ENCODE peak calls at places on chromosomes 5 and 9, in five cellular contexts. O, P, K, V and T are unnamed samples.
A peak's percentile ranks its signal among the peaks of the same experiment; 100 is the strongest.

GRCh38 chr9:68690088-68690487 is 15.0 kb upstream of the PIP5K1B start:
- DNase-seq in P (no peak), V (peak; percentile 66), K (no peak), O (no peak), T (peak; percentile 22)

GRCh38 chr9:37410969-37411785 is 11.3 kb upstream of the GRHPR start:
- DNase-seq in V (no peak), P (no peak), K (no peak), O (no peak), T (no peak)

GRCh38 chr5:112159435-112159834 is 259.6 kb downstream of the EPB41L4A start:
- DNase-seq in O (no peak), V (no peak), P (peak; percentile 28), K (no peak), T (no peak)

GRCh38 chr9:75001719-75002421 is 26.2 kb downstream of the CARNMT1 start:
- DNase-seq in O (peak; percentile 35), K (no peak), V (no peak), P (peak; percentile 48), T (no peak)

GRCh38 chr5:168219515-168220410 is 71.7 kb upstream of the WWC1 start:
- DNase-seq in K (peak; percentile 44), V (peak; percentile 63), P (peak; percentile 72), O (peak; percentile 85), T (peak; percentile 74)

GRCh38 chr9:22528485-22528884 is 81.9 kb downstream of the DMRTA1 start:
- DNase-seq in K (no peak), P (no peak), V (no peak), O (no peak), T (no peak)

GRCh38 chr5:153860482-153860881 is 178.2 kb downstream of the FAM114A2 start:
- DNase-seq in O (no peak), V (no peak), P (no peak), K (no peak), T (no peak)

GRCh38 chr5:396715-397032 is 46.3 kb upstream of the EXOC3 start:
- DNase-seq in K (no peak), V (no peak), O (no peak), P (no peak), T (no peak)

GRCh38 chr5:149113669-149114068 is 27.6 kb upstream of the ABLIM3 start:
- DNase-seq in V (no peak), K (no peak), P (no peak), O (no peak), T (no peak)

GRCh38 chr5:172659909-172660628 is 19.0 kb downstream of the NEURL1B start:
- DNase-seq in O (peak; percentile 91), V (peak; percentile 90), P (peak; percentile 92), K (peak; percentile 79), T (peak; percentile 92)

GRCh38 chr5:76716456-76717157 is 681 bp downstream of the F2R start:
- DNase-seq in V (no peak), O (peak; percentile 40), K (no peak), P (peak; percentile 44), T (peak; percentile 66)

GRCh38 chr9:95007470-95007869 is 281.0 kb downstream of the AOPEP start:
- DNase-seq in P (no peak), V (no peak), K (no peak), O (peak; percentile 52), T (no peak)

GRCh38 chr5:165149439-165149838 is 1644.0 kb downstream of the MAT2B start:
- DNase-seq in P (no peak), K (no peak), V (no peak), O (no peak), T (no peak)

GRCh38 chr5:20660588-20660987 is 672.6 kb upstream of the CDH18 start:
- DNase-seq in V (no peak), P (no peak), K (no peak), O (no peak), T (no peak)

GRCh38 chr9:114811301-114811700 is 5.5 kb upstream of the TNFSF15 start:
- DNase-seq in K (no peak), O (no peak), P (peak; percentile 32), V (peak; percentile 29), T (no peak)

GRCh38 chr9:81113408-81114124 is 575.8 kb downstream of the TLE1 start:
- DNase-seq in K (no peak), P (no peak), V (no peak), O (no peak), T (no peak)

GRCh38 chr9:99085949-99086948 is 18.7 kb upstream of the TGFBR1 start:
- DNase-seq in P (no peak), O (peak; percentile 76), K (no peak), V (no peak), T (no peak)

GRCh38 chr5:123344819-123345426 is 78.3 kb downstream of the CEP120 start:
- DNase-seq in P (no peak), O (peak; percentile 75), K (no peak), V (no peak), T (no peak)

GRCh38 chr5:174608631-174609097 is 115.7 kb upstream of the MSX2 start:
- DNase-seq in K (peak; percentile 34), P (no peak), O (no peak), V (peak; percentile 54), T (peak; percentile 31)

GRCh38 chr5:72597456-72597948 is 90.3 kb upstream of the ZNF366 start:
- DNase-seq in P (no peak), K (no peak), V (no peak), O (peak; percentile 60), T (no peak)

GRCh38 chr9:95133351-95133724 is 184.2 kb downstream of the FANCC start:
- DNase-seq in V (no peak), P (no peak), O (no peak), K (no peak), T (no peak)

GRCh38 chr5:9363026-9363793 is 182.7 kb downstream of the SEMA5A start:
- DNase-seq in V (no peak), K (no peak), O (no peak), P (no peak), T (no peak)

GRCh38 chr9:120755827-120756434 is 37.3 kb downstream of the FBXW2 start:
- DNase-seq in O (peak; percentile 21), P (peak; percentile 71), V (peak; percentile 69), K (peak; percentile 37), T (peak; percentile 76)

GRCh38 chr9:18438300-18438925 is 35.5 kb upstream of the ADAMTSL1 start:
- DNase-seq in K (no peak), O (peak; percentile 20), V (no peak), P (peak; percentile 24), T (no peak)

GRCh38 chr5:147410496-147411395 is 99.1 kb downstream of the DPYSL3 start:
- DNase-seq in V (no peak), P (no peak), K (no peak), O (no peak), T (no peak)

GRCh38 chr9:29966247-29966646 is 2393.0 kb upstream of the C9orf72 start:
- DNase-seq in K (no peak), V (no peak), O (no peak), P (no peak), T (no peak)

GRCh38 chr9:127396253-127396807 is 639 bp upstream of the SLC2A8 start:
- DNase-seq in O (no peak), P (no peak), K (no peak), V (no peak), T (no peak)

GRCh38 chr9:131640438-131641181 is 95.3 kb downstream of the PRRT1B start:
- DNase-seq in V (no peak), K (no peak), O (no peak), P (no peak), T (no peak)

GRCh38 chr9:126157826-126158431 is 168.7 kb upstream of the MVB12B start:
- DNase-seq in V (no peak), O (no peak), P (no peak), K (no peak), T (no peak)

GRCh38 chr9:125521462-125522327 is 185.3 kb downstream of the MAPKAP1 start:
- DNase-seq in P (no peak), K (no peak), V (no peak), O (peak; percentile 83), T (no peak)

GRCh38 chr9:15295761-15296405 is 11.1 kb downstream of the TTC39B start:
- DNase-seq in V (peak; percentile 27), O (peak; percentile 75), K (no peak), P (peak; percentile 44), T (no peak)

GRCh38 chr5:176816791-176817272 is 6.5 kb downstream of the UNC5A start:
- DNase-seq in O (no peak), P (no peak), V (no peak), K (no peak), T (no peak)

GRCh38 chr5:108529381-108529780 is 147.5 kb upstream of the FBXL17 start:
- DNase-seq in O (no peak), P (no peak), V (no peak), K (no peak), T (no peak)

GRCh38 chr9:137482094-137482781 is 23.1 kb upstream of the NSMF start:
- DNase-seq in O (peak; percentile 50), P (no peak), K (peak; percentile 83), V (no peak), T (no peak)

GRCh38 chr9:3397726-3398125 is 128.1 kb downstream of the RFX3 start:
- DNase-seq in P (no peak), K (no peak), O (no peak), V (no peak), T (no peak)

GRCh38 chr5:93746406-93747056 is 5.1 kb upstream of the POU5F2 start:
- DNase-seq in P (no peak), K (no peak), O (no peak), V (no peak), T (no peak)

GRCh38 chr9:107784235-107784958 is 294.8 kb upstream of the KLF4 start:
- DNase-seq in V (no peak), P (no peak), K (no peak), O (no peak), T (no peak)

GRCh38 chr9:124306098-124306735 is 48.5 kb downstream of the NEK6 start:
- DNase-seq in V (no peak), P (no peak), K (no peak), O (peak; percentile 69), T (no peak)
- H3K4me1 ChIP-seq in V (no peaks in the 10 kb centered on the region), P (no peaks in the 10 kb centered on the region), K (no peaks in the 10 kb centered on the region), O (peaks cover 56% of the 10 kb centered on the region), T (peaks cover 9% of the 10 kb centered on the region)

DNA sequence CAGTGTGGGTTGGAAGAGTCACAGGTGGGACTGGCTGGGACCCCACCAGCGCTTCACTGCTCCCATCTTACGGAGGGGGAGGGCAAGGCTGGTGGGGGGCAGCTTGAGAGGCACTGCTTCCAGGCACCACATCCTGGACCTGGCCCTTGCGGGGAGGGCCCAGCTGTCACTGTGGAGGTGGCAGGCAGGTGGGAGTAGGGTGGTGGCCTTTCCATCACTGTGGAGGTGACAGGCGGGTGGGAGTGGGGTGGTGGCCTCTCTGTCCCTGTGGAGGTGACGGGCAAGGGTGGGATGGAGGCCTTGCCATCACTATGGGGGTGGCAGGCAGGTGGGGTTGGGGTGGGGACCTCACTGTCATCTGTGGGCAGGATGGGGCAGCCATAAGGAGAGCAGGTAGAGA is 20.6 kb downstream of the RXRA start:
- DNase-seq in O (no peak), V (no peak), K (no peak), P (no peak), T (no peak)
- H3K4me1 ChIP-seq in O (no peaks in the 10 kb centered on the region), V (peaks cover 78% of the 10 kb centered on the region), K (peaks cover 4% of the 10 kb centered on the region), P (peaks cover 11% of the 10 kb centered on the region), T (peaks cover 18% of the 10 kb centered on the region)

DNA sequence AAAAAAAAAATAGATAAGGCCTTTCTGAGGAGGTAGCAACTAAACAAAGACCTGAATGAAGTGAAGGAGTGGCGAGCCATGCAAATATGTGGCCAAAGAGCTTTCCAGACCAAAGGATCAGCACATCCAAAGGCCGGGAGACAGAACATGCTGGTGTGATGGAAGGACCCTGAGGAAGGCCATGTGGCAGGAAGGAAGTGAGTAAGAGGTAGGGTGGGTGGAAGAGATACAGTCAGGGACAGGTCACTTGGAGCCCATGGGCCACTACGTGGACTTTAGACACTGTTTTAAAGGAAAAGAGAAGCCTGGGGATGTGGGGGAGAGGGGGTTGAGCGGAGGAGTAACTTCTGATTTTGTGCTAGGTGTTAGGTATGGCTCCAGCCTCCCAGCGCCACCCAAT is 31.3 kb downstream of the SPRY4 start:
- DNase-seq in V (no peak), O (no peak), K (no peak), P (no peak), T (no peak)
- H3K4me1 ChIP-seq in V (no peaks in the 10 kb centered on the region), O (peaks cover 87% of the 10 kb centered on the region), K (no peaks in the 10 kb centered on the region), P (no peaks in the 10 kb centered on the region), T (peaks cover 26% of the 10 kb centered on the region)

GRCh38 chr9:93054758-93055704 is 3.5 kb upstream of the SUSD3 start:
- DNase-seq in K (no peak), V (no peak), P (no peak), O (no peak), T (peak; percentile 56)
- H3K4me1 ChIP-seq in K (no peaks in the 10 kb centered on the region), V (peaks cover 17% of the 10 kb centered on the region), P (no peaks in the 10 kb centered on the region), O (no peaks in the 10 kb centered on the region), T (peaks cover 22% of the 10 kb centered on the region)